ENCODE peak calls at places on chromosome X, in four cellular contexts. One of them, this sample, is unnamed.

GRCh38 chrX:74890676-74891430 is 34.4 kb downstream of the NEXMIF start:
- DNase-seq in coronary artery: no peak
- DNase-seq in tibial nerve: no peak
- DNase-seq in DMS 273 treated with DMSO at 0.1 percent for 48 hours: no peak
- DNase-seq in this sample: no peak

GRCh38 chrX:13691845-13692334 is 3.0 kb downstream of the RAB9A start:
- DNase-seq in coronary artery: no peak
- DNase-seq in tibial nerve: no peak
- DNase-seq in DMS 273 treated with DMSO at 0.1 percent for 48 hours: no peak
- DNase-seq in this sample: no peak

GRCh38 chrX:4175221-4175620 is 461.8 kb upstream of the PRKX start:
- DNase-seq in tibial nerve: no peak
- DNase-seq in DMS 273 treated with DMSO at 0.1 percent for 48 hours: no peak
- DNase-seq in coronary artery: no peak
- DNase-seq in this sample: no peak

GRCh38 chrX:43176686-43177085 is 398.7 kb upstream of the PPP1R2C start:
- DNase-seq in coronary artery: no peak
- DNase-seq in tibial nerve: no peak
- DNase-seq in DMS 273 treated with DMSO at 0.1 percent for 48 hours: no peak
- DNase-seq in this sample: no peak

GRCh38 chrX:63657821-63658220 is 127.2 kb downstream of the ARHGEF9 start:
- DNase-seq in coronary artery: peak
- DNase-seq in tibial nerve: peak
- DNase-seq in DMS 273 treated with DMSO at 0.1 percent for 48 hours: no peak
- DNase-seq in this sample: no peak

GRCh38 chrX:129013574-129013973 is 509.7 kb downstream of the SMARCA1 start:
- DNase-seq in coronary artery: no peak
- DNase-seq in DMS 273 treated with DMSO at 0.1 percent for 48 hours: no peak
- DNase-seq in tibial nerve: no peak
- DNase-seq in this sample: no peak

GRCh38 chrX:91434351-91435168 is at the start of gene PABPC5:
- DNase-seq in coronary artery: peak
- DNase-seq in DMS 273 treated with DMSO at 0.1 percent for 48 hours: no peak
- DNase-seq in tibial nerve: peak
- DNase-seq in this sample: no peak

GRCh38 chrX:76279007-76279406 is 106.1 kb downstream of the PBDC1 start:
- DNase-seq in DMS 273 treated with DMSO at 0.1 percent for 48 hours: peak
- DNase-seq in tibial nerve: peak
- DNase-seq in coronary artery: no peak
- DNase-seq in this sample: peak

This sample was measured in epithelial cell of proximal tubule.